ENCODE peak calls at places on chromosomes 2 and 18, in seven cellular contexts. N is heart left ventricle, T is HAP-1, E is cardiac muscle cell, Q is PC-9, A is GM06990, M is adrenal gland. O is an unnamed sample.

GRCh38 chr18:22613058-22613690 is 195.5 kb upstream of the CTAGE1 start:
- DNase-seq in N (no peak), M (no peak), A (no peak), E (no peak), T (no peak), Q (no peak), O (no peak)

GRCh38 chr2:144596074-144596871 is 76.4 kb upstream of the ZEB2 start:
- DNase-seq in E (peak; percentile 66), N (no peak), T (peak; percentile 3), M (no peak), A (no peak), Q (peak; percentile 39), O (no peak)

GRCh38 chr2:69989422-69990128 is 28.1 kb upstream of the ASPRV1 start:
- DNase-seq in Q (peak; percentile 79), N (no peak), T (no peak), E (no peak), A (no peak), M (no peak), O (no peak)

GRCh38 chr2:19120941-19121750 is 237.3 kb downstream of the OSR1 start:
- DNase-seq in E (peak; percentile 93), N (no peak), T (no peak), M (no peak), A (no peak), Q (peak; percentile 80), O (no peak)

GRCh38 chr2:217995741-217996141 is 7.1 kb downstream of the TNS1 start:
- DNase-seq in T (no peak), N (no peak), A (no peak), M (peak; percentile 62), E (peak; percentile 52), Q (no peak), O (no peak)

GRCh38 chr2:208090420-208090819 is 33.9 kb downstream of the CRYGD start:
- DNase-seq in T (no peak), A (no peak), E (no peak), M (no peak), N (no peak), Q (no peak), O (no peak)

GRCh38 chr2:74512744-74513604 is 1.3 kb upstream of the TLX2 start:
- DNase-seq in A (no peak), N (no peak), Q (no peak), M (no peak), E (no peak), T (no peak), O (no peak)

GRCh38 chr18:3119401-3120323 is 100.1 kb downstream of the MYOM1 start:
- DNase-seq in A (no peak), N (no peak), E (no peak), T (peak; percentile 44), M (no peak), Q (peak; percentile 98), O (no peak)

GRCh38 chr2:128318776-128319456 is at the start of gene HS6ST1:
- DNase-seq in E (peak; percentile 89), M (peak; percentile 91), Q (peak; percentile 49), T (peak; percentile 75), N (peak; percentile 92), A (peak; percentile 88), O (no peak)

GRCh38 chr18:2515908-2516625 is 55.2 kb downstream of the METTL4 start:
- DNase-seq in T (no peak), A (no peak), Q (peak; percentile 70), E (peak; percentile 83), M (no peak), N (no peak), O (no peak)

GRCh38 chr2:236047886-236048540 is 120.2 kb downstream of the GBX2 start:
- DNase-seq in A (no peak), T (no peak), N (no peak), E (no peak), Q (peak; percentile 99), M (no peak), O (no peak)

GRCh38 chr2:99514357-99514756 is 24.5 kb upstream of the REV1 start:
- DNase-seq in E (no peak), M (no peak), A (no peak), T (no peak), N (no peak), Q (no peak), O (no peak)

GRCh38 chr2:225025917-225026571 is 16.2 kb downstream of the DOCK10 start:
- DNase-seq in T (no peak), E (peak; percentile 84), N (no peak), M (no peak), Q (no peak), A (no peak), O (no peak)

GRCh38 chr2:138707424-138708074 is 72.6 kb downstream of the NXPH2 start:
- DNase-seq in T (no peak), M (no peak), A (no peak), N (no peak), Q (no peak), E (peak; percentile 83), O (no peak)

GRCh38 chr18:33761363-33761762 is 183.3 kb downstream of the ASXL3 start:
- DNase-seq in T (peak; percentile 17), N (no peak), A (no peak), M (no peak), Q (no peak), E (peak; percentile 40), O (no peak)

DNA sequence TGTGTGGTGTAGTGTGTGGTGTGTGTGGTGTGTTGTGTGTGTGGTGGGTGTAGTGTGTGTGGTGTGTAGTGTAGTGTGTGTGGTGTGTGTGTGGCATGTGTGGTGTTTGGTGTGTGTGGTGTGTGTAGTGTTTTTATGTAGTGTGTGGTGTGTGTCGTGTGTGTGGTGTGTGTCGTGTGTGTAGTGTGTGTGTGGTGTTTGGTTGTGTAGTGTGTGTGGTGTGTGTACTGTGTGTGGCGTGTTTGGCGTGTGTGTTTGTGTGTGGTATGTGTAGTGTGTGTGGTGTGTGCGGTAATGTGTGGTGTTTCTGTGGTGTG is 4.7 kb upstream of the RTP5 start:
- DNase-seq in E (no peak), M (no peak), N (no peak), A (no peak), Q (no peak), T (no peak), O (no peak)
- H3K27me3 ChIP-seq in E (no peaks in the 10 kb centered on the region), M (peaks cover 19% of the 10 kb centered on the region), N (peaks cover 31% of the 10 kb centered on the region), A (peaks cover 5% of the 10 kb centered on the region), Q (peaks cover 52% of the 10 kb centered on the region), T (peaks cover 2% of the 10 kb centered on the region), O (no peaks in the 10 kb centered on the region)

DNA sequence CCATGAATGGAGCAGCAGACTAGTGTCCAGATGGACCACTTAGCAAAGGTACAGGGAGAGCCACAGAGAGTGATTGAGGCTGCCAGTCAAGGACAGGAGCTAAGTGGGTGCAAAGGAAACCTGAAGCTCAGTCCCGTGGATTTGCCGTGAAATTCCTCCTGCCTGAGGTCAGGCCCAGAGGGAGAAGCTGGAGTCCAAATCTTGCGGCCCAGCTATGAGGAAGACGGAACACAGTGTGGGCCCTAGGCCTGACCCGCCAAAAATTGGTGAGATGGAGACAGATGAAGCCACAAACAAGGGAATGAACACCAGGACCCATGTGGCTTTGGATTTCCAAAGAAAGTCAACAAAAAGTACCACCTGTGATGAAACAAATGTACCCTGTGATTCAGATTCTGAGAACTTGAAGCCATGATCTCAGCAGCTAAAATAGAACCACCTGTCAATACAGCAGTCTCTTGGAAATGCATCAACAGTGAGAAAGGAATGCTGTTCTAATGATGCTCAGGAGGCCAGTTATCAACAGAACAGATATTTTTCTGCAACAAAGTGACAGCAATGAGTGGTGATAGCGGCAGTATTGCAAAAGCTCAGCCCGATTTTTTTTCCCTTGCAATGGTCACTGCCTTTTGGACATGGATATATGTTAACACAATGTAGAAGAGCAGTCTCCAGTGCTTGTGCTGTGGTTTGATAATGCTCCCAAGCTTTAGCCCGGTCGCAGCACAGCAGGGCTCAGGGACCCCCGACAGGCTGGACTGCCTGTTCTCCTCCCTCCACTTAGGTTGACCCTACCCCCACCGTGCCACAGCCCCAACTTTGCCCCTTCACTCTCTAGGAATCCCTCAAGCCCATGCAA is 10.7 kb downstream of the COL6A3 start:
- DNase-seq in A (no peak), Q (no peak), E (peak; percentile 61), M (no peak), N (no peak), T (no peak), O (no peak)
- H3K36me3 ChIP-seq in A (no peaks in the 10 kb centered on the region), Q (no peaks in the 10 kb centered on the region), E (no peaks in the 10 kb centered on the region), M (no peaks in the 10 kb centered on the region), N (no peaks in the 10 kb centered on the region), T (no peaks in the 10 kb centered on the region), O (no peaks in the 10 kb centered on the region)

GRCh38 chr2:33531345-33532059 is 55.1 kb downstream of the RASGRP3 start:
- DNase-seq in N (no peak), T (no peak), A (no peak), M (no peak), Q (no peak), E (no peak), O (no peak)
- H3K27me3 ChIP-seq in N (no peaks in the 10 kb centered on the region), T (no peaks in the 10 kb centered on the region), A (no peaks in the 10 kb centered on the region), M (no peaks in the 10 kb centered on the region), Q (no peaks in the 10 kb centered on the region), E (no peaks in the 10 kb centered on the region), O (no peaks in the 10 kb centered on the region)

GRCh38 chr2:33265584-33266338 is 210.7 kb upstream of the RASGRP3 start:
- DNase-seq in A (no peak), N (no peak), T (no peak), E (no peak), Q (no peak), M (no peak), O (no peak)

GRCh38 chr2:33264766-33265165 is 211.7 kb upstream of the RASGRP3 start:
- DNase-seq in E (no peak), M (no peak), A (no peak), Q (no peak), N (no peak), T (no peak), O (no peak)

GRCh38 chr2:33266467-33266866 is 210.0 kb upstream of the RASGRP3 start:
- DNase-seq in T (no peak), N (no peak), Q (no peak), E (no peak), M (no peak), A (no peak), O (no peak)

GRCh38 chr2:33258387-33258786 is 218.1 kb upstream of the RASGRP3 start:
- DNase-seq in E (no peak), Q (no peak), N (no peak), T (no peak), A (no peak), M (no peak), O (no peak)

DNA sequence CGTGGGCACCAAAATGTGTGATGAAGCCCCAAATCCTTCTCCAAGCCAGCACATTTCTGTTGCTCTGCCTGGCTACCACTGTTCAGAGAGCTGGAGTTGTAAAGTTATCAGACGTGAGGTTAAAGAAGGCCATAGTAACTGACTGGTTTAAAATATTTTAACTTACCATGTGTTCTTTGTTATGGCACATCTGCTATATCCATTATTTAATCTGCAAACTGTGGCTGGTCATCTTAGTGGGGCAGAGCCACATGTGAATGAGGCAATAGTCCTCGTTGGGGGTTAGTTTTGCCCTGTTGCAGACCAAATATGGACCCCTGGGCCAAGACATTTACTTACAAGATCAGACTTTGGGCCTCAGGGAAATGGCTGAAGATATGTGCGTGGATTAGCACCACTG is 214.4 kb upstream of the RASGRP3 start:
- DNase-seq in N (no peak), T (no peak), E (no peak), M (no peak), Q (no peak), A (no peak), O (no peak)
- H3K36me3 ChIP-seq in N (peaks cover 49% of the 10 kb centered on the region), T (no peaks in the 10 kb centered on the region), E (peaks cover 38% of the 10 kb centered on the region), M (no peaks in the 10 kb centered on the region), Q (no peaks in the 10 kb centered on the region), A (no peaks in the 10 kb centered on the region), O (peaks cover 4% of the 10 kb centered on the region)

O was measured in iPS DF 6.9.